ENCODE peak calls at places on chromosomes 13 and 19, in seven cellular contexts. One of them, this sample, is unnamed.

GRCh38 chr19:49157445-49158224 is at the start of gene TRPM4:
- DNase-seq in dorsolateral prefrontal cortex: peak; percentile 83
- DNase-seq in coronary artery: peak; percentile 93
- DNase-seq in RWPE1: peak; percentile 84
- DNase-seq in EH: peak; percentile 83
- DNase-seq in stimulated activated CD4-positive, alpha-beta T cell treated with anti-CD3 and anti-CD28 coated beads, Interleukin-1b, Interleukin-23, amount 100 ng/mL, for 1 hour: no peak
- DNase-seq in tibial nerve: peak; percentile 85
- DNase-seq in this sample: no peak

GRCh38 chr19:42153606-42154405 is 21.6 kb upstream of the POU2F2 start:
- DNase-seq in tibial nerve: no peak
- DNase-seq in dorsolateral prefrontal cortex: no peak
- DNase-seq in coronary artery: no peak
- DNase-seq in stimulated activated CD4-positive, alpha-beta T cell treated with anti-CD3 and anti-CD28 coated beads, Interleukin-1b, Interleukin-23, amount 100 ng/mL, for 1 hour: no peak
- DNase-seq in RWPE1: no peak
- DNase-seq in EH: no peak
- DNase-seq in this sample: no peak

GRCh38 chr19:38718747-38719543 is 25.3 kb downstream of the CAPN12 start:
- DNase-seq in tibial nerve: no peak
- DNase-seq in dorsolateral prefrontal cortex: peak; percentile 79
- DNase-seq in stimulated activated CD4-positive, alpha-beta T cell treated with anti-CD3 and anti-CD28 coated beads, Interleukin-1b, Interleukin-23, amount 100 ng/mL, for 1 hour: no peak
- DNase-seq in EH: peak; percentile 81
- DNase-seq in coronary artery: peak; percentile 94
- DNase-seq in RWPE1: no peak
- DNase-seq in this sample: no peak

GRCh38 chr19:32318884-32319520 is 26.4 kb upstream of the ZNF507 start:
- DNase-seq in EH: peak; percentile 20
- DNase-seq in stimulated activated CD4-positive, alpha-beta T cell treated with anti-CD3 and anti-CD28 coated beads, Interleukin-1b, Interleukin-23, amount 100 ng/mL, for 1 hour: no peak
- DNase-seq in tibial nerve: no peak
- DNase-seq in dorsolateral prefrontal cortex: no peak
- DNase-seq in RWPE1: peak; percentile 21
- DNase-seq in coronary artery: no peak
- DNase-seq in this sample: no peak

GRCh38 chr13:49497272-49497671 is 1.5 kb downstream of the PHF11 start:
- DNase-seq in tibial nerve: no peak
- DNase-seq in dorsolateral prefrontal cortex: no peak
- DNase-seq in coronary artery: no peak
- DNase-seq in stimulated activated CD4-positive, alpha-beta T cell treated with anti-CD3 and anti-CD28 coated beads, Interleukin-1b, Interleukin-23, amount 100 ng/mL, for 1 hour: no peak
- DNase-seq in RWPE1: no peak
- DNase-seq in EH: no peak
- DNase-seq in this sample: no peak

GRCh38 chr13:62837895-62838294 is 1422.2 kb upstream of the PCDH20 start:
- DNase-seq in EH: no peak
- DNase-seq in coronary artery: no peak
- DNase-seq in dorsolateral prefrontal cortex: no peak
- DNase-seq in RWPE1: peak; percentile 2
- DNase-seq in stimulated activated CD4-positive, alpha-beta T cell treated with anti-CD3 and anti-CD28 coated beads, Interleukin-1b, Interleukin-23, amount 100 ng/mL, for 1 hour: no peak
- DNase-seq in tibial nerve: no peak
- DNase-seq in this sample: no peak

GRCh38 chr13:51003642-51004041 is 94.1 kb downstream of the RNASEH2B start:
- DNase-seq in RWPE1: no peak
- DNase-seq in stimulated activated CD4-positive, alpha-beta T cell treated with anti-CD3 and anti-CD28 coated beads, Interleukin-1b, Interleukin-23, amount 100 ng/mL, for 1 hour: no peak
- DNase-seq in tibial nerve: no peak
- DNase-seq in coronary artery: no peak
- DNase-seq in dorsolateral prefrontal cortex: no peak
- DNase-seq in EH: no peak
- DNase-seq in this sample: no peak

GRCh38 chr13:51396352-51396751 is 56.5 kb downstream of the INTS6 start:
- DNase-seq in tibial nerve: no peak
- DNase-seq in coronary artery: no peak
- DNase-seq in EH: peak; percentile 27
- DNase-seq in stimulated activated CD4-positive, alpha-beta T cell treated with anti-CD3 and anti-CD28 coated beads, Interleukin-1b, Interleukin-23, amount 100 ng/mL, for 1 hour: no peak
- DNase-seq in RWPE1: no peak
- DNase-seq in dorsolateral prefrontal cortex: no peak
- DNase-seq in this sample: no peak

GRCh38 chr19:55175117-55175867 is 4.8 kb downstream of the SYT5 start:
- DNase-seq in dorsolateral prefrontal cortex: peak; percentile 66
- DNase-seq in RWPE1: no peak
- DNase-seq in stimulated activated CD4-positive, alpha-beta T cell treated with anti-CD3 and anti-CD28 coated beads, Interleukin-1b, Interleukin-23, amount 100 ng/mL, for 1 hour: no peak
- DNase-seq in tibial nerve: no peak
- DNase-seq in EH: no peak
- DNase-seq in coronary artery: no peak
- DNase-seq in this sample: no peak

GRCh38 chr13:33172911-33173310 is 112.6 kb downstream of the STARD13 start:
- DNase-seq in stimulated activated CD4-positive, alpha-beta T cell treated with anti-CD3 and anti-CD28 coated beads, Interleukin-1b, Interleukin-23, amount 100 ng/mL, for 1 hour: no peak
- DNase-seq in RWPE1: no peak
- DNase-seq in coronary artery: no peak
- DNase-seq in dorsolateral prefrontal cortex: no peak
- DNase-seq in EH: no peak
- DNase-seq in tibial nerve: no peak
- DNase-seq in this sample: no peak

GRCh38 chr13:99501952-99502310 is 659 bp downstream of the TM9SF2 start:
- DNase-seq in tibial nerve: no peak
- DNase-seq in stimulated activated CD4-positive, alpha-beta T cell treated with anti-CD3 and anti-CD28 coated beads, Interleukin-1b, Interleukin-23, amount 100 ng/mL, for 1 hour: no peak
- DNase-seq in dorsolateral prefrontal cortex: peak; percentile 45
- DNase-seq in coronary artery: no peak
- DNase-seq in RWPE1: no peak
- DNase-seq in EH: peak; percentile 40
- DNase-seq in this sample: peak; percentile 53

GRCh38 chr13:93534181-93534700 is 307.6 kb downstream of the GPC6 start:
- DNase-seq in dorsolateral prefrontal cortex: no peak
- DNase-seq in stimulated activated CD4-positive, alpha-beta T cell treated with anti-CD3 and anti-CD28 coated beads, Interleukin-1b, Interleukin-23, amount 100 ng/mL, for 1 hour: no peak
- DNase-seq in coronary artery: no peak
- DNase-seq in EH: no peak
- DNase-seq in tibial nerve: no peak
- DNase-seq in RWPE1: no peak
- DNase-seq in this sample: no peak

GRCh38 chr13:55244991-55245644 is 1895.6 kb upstream of the PRR20A start:
- DNase-seq in EH: no peak
- DNase-seq in RWPE1: no peak
- DNase-seq in coronary artery: no peak
- DNase-seq in dorsolateral prefrontal cortex: no peak
- DNase-seq in stimulated activated CD4-positive, alpha-beta T cell treated with anti-CD3 and anti-CD28 coated beads, Interleukin-1b, Interleukin-23, amount 100 ng/mL, for 1 hour: no peak
- DNase-seq in tibial nerve: no peak
- DNase-seq in this sample: no peak

GRCh38 chr19:33627962-33628839 is 6.4 kb downstream of the CHST8 start:
- DNase-seq in stimulated activated CD4-positive, alpha-beta T cell treated with anti-CD3 and anti-CD28 coated beads, Interleukin-1b, Interleukin-23, amount 100 ng/mL, for 1 hour: no peak
- DNase-seq in tibial nerve: no peak
- DNase-seq in RWPE1: no peak
- DNase-seq in EH: no peak
- DNase-seq in coronary artery: peak; percentile 53
- DNase-seq in dorsolateral prefrontal cortex: no peak
- DNase-seq in this sample: no peak

GRCh38 chr13:44651209-44651608 is 75.1 kb upstream of the TSC22D1 start:
- DNase-seq in coronary artery: no peak
- DNase-seq in dorsolateral prefrontal cortex: no peak
- DNase-seq in tibial nerve: no peak
- DNase-seq in stimulated activated CD4-positive, alpha-beta T cell treated with anti-CD3 and anti-CD28 coated beads, Interleukin-1b, Interleukin-23, amount 100 ng/mL, for 1 hour: no peak
- DNase-seq in EH: no peak
- DNase-seq in RWPE1: no peak
- DNase-seq in this sample: no peak

GRCh38 chr19:27974082-27974513 is 1238.9 kb downstream of the UQCRFS1 start:
- DNase-seq in stimulated activated CD4-positive, alpha-beta T cell treated with anti-CD3 and anti-CD28 coated beads, Interleukin-1b, Interleukin-23, amount 100 ng/mL, for 1 hour: no peak
- DNase-seq in RWPE1: no peak
- DNase-seq in tibial nerve: no peak
- DNase-seq in coronary artery: no peak
- DNase-seq in dorsolateral prefrontal cortex: peak; percentile 51
- DNase-seq in EH: no peak
- DNase-seq in this sample: no peak

GRCh38 chr13:84126671-84127171 is 244.4 kb upstream of the SLITRK1 start:
- DNase-seq in RWPE1: no peak
- DNase-seq in stimulated activated CD4-positive, alpha-beta T cell treated with anti-CD3 and anti-CD28 coated beads, Interleukin-1b, Interleukin-23, amount 100 ng/mL, for 1 hour: no peak
- DNase-seq in EH: no peak
- DNase-seq in dorsolateral prefrontal cortex: no peak
- DNase-seq in tibial nerve: no peak
- DNase-seq in coronary artery: no peak
- DNase-seq in this sample: no peak

GRCh38 chr13:83024955-83025594 is 857.2 kb downstream of the SLITRK1 start:
- DNase-seq in EH: peak; percentile 44
- DNase-seq in stimulated activated CD4-positive, alpha-beta T cell treated with anti-CD3 and anti-CD28 coated beads, Interleukin-1b, Interleukin-23, amount 100 ng/mL, for 1 hour: no peak
- DNase-seq in coronary artery: no peak
- DNase-seq in dorsolateral prefrontal cortex: no peak
- DNase-seq in RWPE1: no peak
- DNase-seq in tibial nerve: no peak
- DNase-seq in this sample: no peak

GRCh38 chr19:58554494-58555368 is at the start of gene CHMP2A:
- DNase-seq in RWPE1: peak; percentile 97
- DNase-seq in tibial nerve: peak; percentile 97
- DNase-seq in stimulated activated CD4-positive, alpha-beta T cell treated with anti-CD3 and anti-CD28 coated beads, Interleukin-1b, Interleukin-23, amount 100 ng/mL, for 1 hour: peak; percentile 93
- DNase-seq in EH: peak; percentile 97
- DNase-seq in dorsolateral prefrontal cortex: peak; percentile 99
- DNase-seq in coronary artery: peak; percentile 99
- DNase-seq in this sample: peak; percentile 91

GRCh38 chr19:16327131-16327450 is 2.5 kb downstream of the KLF2 start:
- DNase-seq in RWPE1: no peak
- DNase-seq in coronary artery: no peak
- DNase-seq in EH: no peak
- DNase-seq in stimulated activated CD4-positive, alpha-beta T cell treated with anti-CD3 and anti-CD28 coated beads, Interleukin-1b, Interleukin-23, amount 100 ng/mL, for 1 hour: no peak
- DNase-seq in dorsolateral prefrontal cortex: no peak
- DNase-seq in tibial nerve: no peak
- DNase-seq in this sample: no peak

GRCh38 chr13:110683921-110684320 is 22.0 kb downstream of the CARS2 start:
- DNase-seq in RWPE1: no peak
- DNase-seq in dorsolateral prefrontal cortex: no peak
- DNase-seq in tibial nerve: no peak
- DNase-seq in stimulated activated CD4-positive, alpha-beta T cell treated with anti-CD3 and anti-CD28 coated beads, Interleukin-1b, Interleukin-23, amount 100 ng/mL, for 1 hour: no peak
- DNase-seq in coronary artery: no peak
- DNase-seq in EH: no peak
- DNase-seq in this sample: no peak

GRCh38 chr13:108828053-108828806 is 198.8 kb downstream of the MYO16 start:
- DNase-seq in coronary artery: no peak
- DNase-seq in dorsolateral prefrontal cortex: no peak
- DNase-seq in EH: no peak
- DNase-seq in stimulated activated CD4-positive, alpha-beta T cell treated with anti-CD3 and anti-CD28 coated beads, Interleukin-1b, Interleukin-23, amount 100 ng/mL, for 1 hour: no peak
- DNase-seq in RWPE1: peak; percentile 16
- DNase-seq in tibial nerve: no peak
- DNase-seq in this sample: no peak

GRCh38 chr13:30933334-30933681 is 852 bp downstream of the TEX26 start:
- DNase-seq in coronary artery: no peak
- DNase-seq in dorsolateral prefrontal cortex: no peak
- DNase-seq in EH: no peak
- DNase-seq in tibial nerve: no peak
- DNase-seq in RWPE1: no peak
- DNase-seq in stimulated activated CD4-positive, alpha-beta T cell treated with anti-CD3 and anti-CD28 coated beads, Interleukin-1b, Interleukin-23, amount 100 ng/mL, for 1 hour: no peak
- DNase-seq in this sample: no peak

GRCh38 chr19:5718579-5719273 is 1.2 kb downstream of the LONP1 start:
- DNase-seq in coronary artery: no peak
- DNase-seq in RWPE1: peak; percentile 58
- DNase-seq in EH: peak; percentile 94
- DNase-seq in tibial nerve: no peak
- DNase-seq in dorsolateral prefrontal cortex: no peak
- DNase-seq in stimulated activated CD4-positive, alpha-beta T cell treated with anti-CD3 and anti-CD28 coated beads, Interleukin-1b, Interleukin-23, amount 100 ng/mL, for 1 hour: no peak
- DNase-seq in this sample: peak; percentile 64

GRCh38 chr19:2775556-2776430 is 7.3 kb downstream of the SGTA start:
- DNase-seq in stimulated activated CD4-positive, alpha-beta T cell treated with anti-CD3 and anti-CD28 coated beads, Interleukin-1b, Interleukin-23, amount 100 ng/mL, for 1 hour: no peak
- DNase-seq in RWPE1: no peak
- DNase-seq in EH: peak; percentile 25
- DNase-seq in dorsolateral prefrontal cortex: no peak
- DNase-seq in coronary artery: no peak
- DNase-seq in tibial nerve: peak; percentile 52
- DNase-seq in this sample: peak; percentile 77

GRCh38 chr19:58328999-58329398 is 2.2 kb downstream of the ZSCAN22 start:
- DNase-seq in dorsolateral prefrontal cortex: no peak
- DNase-seq in tibial nerve: no peak
- DNase-seq in RWPE1: no peak
- DNase-seq in stimulated activated CD4-positive, alpha-beta T cell treated with anti-CD3 and anti-CD28 coated beads, Interleukin-1b, Interleukin-23, amount 100 ng/mL, for 1 hour: no peak
- DNase-seq in EH: no peak
- DNase-seq in coronary artery: no peak
- DNase-seq in this sample: no peak

GRCh38 chr13:21014666-21015170 is 46.7 kb downstream of the LATS2 start:
- DNase-seq in coronary artery: no peak
- DNase-seq in EH: peak; percentile 84
- DNase-seq in dorsolateral prefrontal cortex: no peak
- DNase-seq in tibial nerve: no peak
- DNase-seq in stimulated activated CD4-positive, alpha-beta T cell treated with anti-CD3 and anti-CD28 coated beads, Interleukin-1b, Interleukin-23, amount 100 ng/mL, for 1 hour: no peak
- DNase-seq in RWPE1: no peak
- DNase-seq in this sample: no peak

GRCh38 chr19:47549341-47549768 is 23.6 kb downstream of the ZNF541 start:
- DNase-seq in EH: no peak
- DNase-seq in RWPE1: no peak
- DNase-seq in stimulated activated CD4-positive, alpha-beta T cell treated with anti-CD3 and anti-CD28 coated beads, Interleukin-1b, Interleukin-23, amount 100 ng/mL, for 1 hour: no peak
- DNase-seq in dorsolateral prefrontal cortex: no peak
- DNase-seq in coronary artery: no peak
- DNase-seq in tibial nerve: no peak
- DNase-seq in this sample: no peak

GRCh38 chr19:35908977-35909683 is 1.0 kb upstream of the TYROBP start:
- DNase-seq in EH: no peak
- DNase-seq in coronary artery: no peak
- DNase-seq in tibial nerve: peak; percentile 73
- DNase-seq in RWPE1: no peak
- DNase-seq in dorsolateral prefrontal cortex: peak; percentile 71
- DNase-seq in stimulated activated CD4-positive, alpha-beta T cell treated with anti-CD3 and anti-CD28 coated beads, Interleukin-1b, Interleukin-23, amount 100 ng/mL, for 1 hour: no peak
- DNase-seq in this sample: no peak

GRCh38 chr13:23578411-23579071 is 8.3 kb downstream of the TNFRSF19 start:
- DNase-seq in dorsolateral prefrontal cortex: peak; percentile 72
- DNase-seq in EH: peak; percentile 71
- DNase-seq in stimulated activated CD4-positive, alpha-beta T cell treated with anti-CD3 and anti-CD28 coated beads, Interleukin-1b, Interleukin-23, amount 100 ng/mL, for 1 hour: peak; percentile 23
- DNase-seq in RWPE1: peak; percentile 34
- DNase-seq in tibial nerve: peak; percentile 52
- DNase-seq in coronary artery: peak; percentile 83
- DNase-seq in this sample: no peak

GRCh38 chr13:30900952-30901749 is 4.9 kb upstream of the MEDAG start:
- DNase-seq in tibial nerve: no peak
- DNase-seq in EH: no peak
- DNase-seq in coronary artery: no peak
- DNase-seq in RWPE1: no peak
- DNase-seq in dorsolateral prefrontal cortex: no peak
- DNase-seq in stimulated activated CD4-positive, alpha-beta T cell treated with anti-CD3 and anti-CD28 coated beads, Interleukin-1b, Interleukin-23, amount 100 ng/mL, for 1 hour: no peak
- DNase-seq in this sample: no peak

GRCh38 chr19:17327654-17328516 is 6.8 kb downstream of the ANO8 start:
- DNase-seq in EH: no peak
- DNase-seq in tibial nerve: no peak
- DNase-seq in stimulated activated CD4-positive, alpha-beta T cell treated with anti-CD3 and anti-CD28 coated beads, Interleukin-1b, Interleukin-23, amount 100 ng/mL, for 1 hour: no peak
- DNase-seq in RWPE1: peak; percentile 72
- DNase-seq in dorsolateral prefrontal cortex: no peak
- DNase-seq in coronary artery: no peak
- DNase-seq in this sample: peak; percentile 53

GRCh38 chr13:23547000-23547590 is 23.1 kb upstream of the TNFRSF19 start:
- DNase-seq in EH: peak; percentile 39
- DNase-seq in dorsolateral prefrontal cortex: no peak
- DNase-seq in tibial nerve: no peak
- DNase-seq in RWPE1: no peak
- DNase-seq in stimulated activated CD4-positive, alpha-beta T cell treated with anti-CD3 and anti-CD28 coated beads, Interleukin-1b, Interleukin-23, amount 100 ng/mL, for 1 hour: no peak
- DNase-seq in coronary artery: no peak
- DNase-seq in this sample: no peak

GRCh38 chr13:110332750-110333149 is 25.7 kb downstream of the COL4A2 start:
- DNase-seq in coronary artery: no peak
- DNase-seq in EH: peak; percentile 59
- DNase-seq in RWPE1: no peak
- DNase-seq in tibial nerve: no peak
- DNase-seq in stimulated activated CD4-positive, alpha-beta T cell treated with anti-CD3 and anti-CD28 coated beads, Interleukin-1b, Interleukin-23, amount 100 ng/mL, for 1 hour: no peak
- DNase-seq in dorsolateral prefrontal cortex: no peak
- DNase-seq in this sample: no peak

GRCh38 chr19:6709549-6709948 is 10.9 kb downstream of the C3 start:
- DNase-seq in EH: no peak
- DNase-seq in stimulated activated CD4-positive, alpha-beta T cell treated with anti-CD3 and anti-CD28 coated beads, Interleukin-1b, Interleukin-23, amount 100 ng/mL, for 1 hour: no peak
- DNase-seq in RWPE1: no peak
- DNase-seq in coronary artery: no peak
- DNase-seq in dorsolateral prefrontal cortex: no peak
- DNase-seq in tibial nerve: no peak
- DNase-seq in this sample: no peak